ENCODE peak calls at places on chromosomes 4 and X, in eight cellular contexts. W is right lobe of liver; C is retinal pigment epithelial cell; R is hippocampal formation; Y is NCI-H187; P is GM23248; B is stimulated activated CD8-positive, alpha-beta memory T cell treated with anti-CD3 and anti-CD28 coated beads, Interleukin-7, amount 100 ng/mL, for 1 hour; I is NCI-H2081. Z is an unnamed sample.

GRCh38 chrX:69124108-69124507 is 41.1 kb downstream of the PJA1 start:
- DNase-seq in I (no peak), P (peak), W (no peak), Y (no peak), C (no peak), B (no peak), R (no peak), Z (no peak)

GRCh38 chr4:7610841-7611240 is 176.1 kb upstream of the PSAPL1 start:
- DNase-seq in Y (no peak), R (no peak), C (no peak), B (no peak), I (no peak), W (no peak), P (no peak), Z (no peak)

GRCh38 chr4:26183017-26183416 is 137.8 kb upstream of the RBPJ start:
- DNase-seq in B (no peak), P (peak), W (no peak), R (no peak), C (no peak), Y (no peak), I (no peak), Z (no peak)

GRCh38 chr4:36230523-36230922 is 13.8 kb downstream of the ARAP2 start:
- DNase-seq in P (no peak), Y (no peak), W (no peak), R (no peak), C (no peak), I (no peak), B (no peak), Z (no peak)

GRCh38 chrX:13666836-13667235 is 13.9 kb downstream of the TCEANC start:
- DNase-seq in P (no peak), C (no peak), W (no peak), I (no peak), R (no peak), B (no peak), Y (no peak), Z (no peak)

GRCh38 chr4:66430856-66431255 is 760.6 kb upstream of the EPHA5 start:
- DNase-seq in B (no peak), P (no peak), R (no peak), C (no peak), W (no peak), Y (no peak), I (no peak), Z (no peak)

GRCh38 chr4:64729561-64729960 is 320.3 kb upstream of the TECRL start:
- DNase-seq in B (no peak), R (no peak), W (no peak), I (no peak), C (no peak), P (no peak), Y (no peak), Z (no peak)

GRCh38 chrX:21907250-21907649 is 33.3 kb upstream of the SMS start:
- DNase-seq in R (no peak), W (no peak), I (no peak), C (no peak), B (no peak), P (no peak), Y (no peak), Z (no peak)

GRCh38 chr4:99847362-99847976 is 30.8 kb downstream of the DAPP1 start:
- DNase-seq in I (no peak), B (no peak), R (no peak), W (no peak), Y (no peak), C (no peak), P (no peak), Z (peak)

GRCh38 chrX:101409043-101409442 is 1.0 kb downstream of the HNRNPH2 start:
- DNase-seq in W (no peak), B (no peak), Y (no peak), C (no peak), R (no peak), P (peak), I (no peak), Z (no peak)

GRCh38 chrX:107429090-107429489 is 20.4 kb upstream of the FRMPD3 start:
- DNase-seq in C (no peak), W (peak), B (no peak), I (peak), Y (no peak), P (peak), R (no peak), Z (no peak)

GRCh38 chr4:103264905-103265304 is 66.8 kb upstream of the CENPE start:
- DNase-seq in I (no peak), C (no peak), R (no peak), P (no peak), W (no peak), Y (no peak), B (no peak), Z (no peak)

GRCh38 chr4:189845145-189845846 is 95.4 kb upstream of the FRG1 start:
- DNase-seq in C (no peak), P (peak), W (no peak), R (no peak), Y (no peak), I (no peak), B (no peak), Z (no peak)